ENCODE peak calls at places on chromosomes 16 and 17, in five cellular contexts. R, D, P, Q and N are unnamed samples.

GRCh38 chr16:75745823-75746222 is 19.5 kb upstream of the CPHXL start:
- DNase-seq in R (no peak), D (no peak), P (no peak), Q (no peak), N (no peak)

GRCh38 chr17:64384253-64385186 is 6.1 kb downstream of the PECAM1 start:
- DNase-seq in R (no peak), D (no peak), P (no peak), Q (no peak), N (no peak)

GRCh38 chr17:32971171-32971570 is 20.5 kb upstream of the SPACA3 start:
- DNase-seq in R (no peak), D (peak), P (no peak), Q (peak), N (no peak)

GRCh38 chr17:80005360-80006338 is 30.0 kb downstream of the TBC1D16 start:
- DNase-seq in R (peak), D (peak), P (no peak), Q (no peak), N (peak)

GRCh38 chr16:16021988-16022682 is 72.7 kb downstream of the ABCC1 start:
- DNase-seq in R (peak), D (no peak), P (peak), Q (peak), N (peak)

GRCh38 chr17:80257716-80258213 is 2.9 kb upstream of the RNF213 start:
- DNase-seq in R (no peak), D (no peak), P (no peak), Q (no peak), N (no peak)

GRCh38 chr16:23563186-23563585 is 5.7 kb downstream of the UBFD1 start:
- DNase-seq in R (no peak), D (no peak), P (no peak), Q (no peak), N (no peak)

GRCh38 chr17:32943647-32944191 is 15.8 kb downstream of the TMEM98 start:
- DNase-seq in R (no peak), D (no peak), P (no peak), Q (peak), N (no peak)

GRCh38 chr16:84806256-84806889 is 13.4 kb upstream of the CRISPLD2 start:
- DNase-seq in R (peak), D (no peak), P (no peak), Q (peak), N (peak)

GRCh38 chr16:23182206-23182674 is 305 bp upstream of the SCNN1G start:
- DNase-seq in R (peak), D (peak), P (peak), Q (peak), N (peak)

GRCh38 chr17:80984749-80985148 is 6.9 kb upstream of the CHMP6 start:
- DNase-seq in R (no peak), D (no peak), P (no peak), Q (peak), N (no peak)

GRCh38 chr16:55624696-55625095 is 31.1 kb upstream of the SLC6A2 start:
- DNase-seq in R (no peak), D (no peak), P (no peak), Q (no peak), N (no peak)